ENCODE peak calls at places on chromosomes 16 and 17, in nine cellular contexts. H, Y, T, I, A, L, E, B and U are unnamed samples.

GRCh38 chr17:61106354-61106753 is 293.3 kb upstream of the TBX2 start:
- DNase-seq in H (no peak), Y (no peak), T (no peak), I (no peak), A (no peak), L (no peak), E (no peak), B (no peak), U (no peak)

GRCh38 chr16:77877712-77878111 is 89.3 kb downstream of the VAT1L start:
- DNase-seq in H (no peak), Y (no peak), T (no peak), I (no peak), A (peak), L (no peak), E (no peak), B (no peak), U (no peak)

GRCh38 chr17:2083613-2084128 is 28.8 kb downstream of the HIC1 start:
- DNase-seq in H (no peak), Y (no peak), T (no peak), I (no peak), A (no peak), L (no peak), E (no peak), B (no peak), U (no peak)

GRCh38 chr17:62096401-62096670 is 31.3 kb upstream of the MED13 start:
- DNase-seq in H (no peak), Y (no peak), T (no peak), I (no peak), A (no peak), L (no peak), E (no peak), B (no peak), U (no peak)

GRCh38 chr17:28684963-28685362 is 23.0 kb downstream of the SUPT6H start:
- DNase-seq in H (no peak), Y (peak), T (no peak), I (no peak), A (no peak), L (peak), E (no peak), B (no peak), U (peak)

GRCh38 chr17:32998111-32998892 is 6.7 kb downstream of the SPACA3 start:
- DNase-seq in H (peak), Y (peak), T (peak), I (peak), A (peak), L (peak), E (peak), B (peak), U (no peak)

GRCh38 chr16:10181196-10182162 is 749 bp downstream of the GRIN2A start:
- DNase-seq in H (peak), Y (peak), T (no peak), I (peak), A (no peak), L (peak), E (no peak), B (no peak), U (no peak)

GRCh38 chr16:61834082-61834481 is 202.2 kb downstream of the CDH8 start:
- DNase-seq in H (no peak), Y (no peak), T (no peak), I (no peak), A (no peak), L (no peak), E (no peak), B (no peak), U (no peak)

GRCh38 chr16:11358531-11358930 is 13.3 kb downstream of the RMI2 start:
- DNase-seq in H (no peak), Y (no peak), T (no peak), I (no peak), A (no peak), L (no peak), E (no peak), B (no peak), U (no peak)

GRCh38 chr16:57882206-57882605 is 79.9 kb upstream of the KIFC3 start:
- DNase-seq in H (no peak), Y (no peak), T (no peak), I (no peak), A (no peak), L (no peak), E (no peak), B (no peak), U (no peak)

GRCh38 chr17:41326173-41327145 is 10.9 kb upstream of the KRTAP17-1 start:
- DNase-seq in H (no peak), Y (no peak), T (peak), I (no peak), A (no peak), L (no peak), E (no peak), B (no peak), U (no peak)

GRCh38 chr16:88430185-88430523 is 22.9 kb upstream of the ZFPM1 start:
- DNase-seq in H (peak), Y (no peak), T (no peak), I (peak), A (no peak), L (no peak), E (no peak), B (no peak), U (no peak)

GRCh38 chr16:84925092-84925772 is 86.1 kb downstream of the ZDHHC7 start:
- DNase-seq in H (peak), Y (peak), T (peak), I (peak), A (no peak), L (peak), E (no peak), B (peak), U (no peak)

GRCh38 chr16:65394306-65394705 is 272.4 kb upstream of the CDH11 start:
- DNase-seq in H (no peak), Y (no peak), T (no peak), I (no peak), A (peak), L (peak), E (no peak), B (no peak), U (no peak)

GRCh38 chr17:29131814-29132682 is 48.1 kb downstream of the MYO18A start:
- DNase-seq in H (peak), Y (no peak), T (no peak), I (no peak), A (peak), L (no peak), E (no peak), B (no peak), U (no peak)

GRCh38 chr17:65261152-65261551 is 124.0 kb downstream of the RGS9 start:
- DNase-seq in H (no peak), Y (no peak), T (no peak), I (peak), A (no peak), L (no peak), E (no peak), B (no peak), U (no peak)